ENCODE peak calls at places on chromosome 22, in four cellular contexts. K, R, B and O are unnamed samples.

GRCh38 chr22:30868663-30869385 is 99.8 kb downstream of the MORC2 start:
- DNase-seq in R (no peak), B (no peak), K (no peak), O (no peak)

GRCh38 chr22:40694409-40694808 is 15.1 kb downstream of the MCHR1 start:
- DNase-seq in B (no peak), R (peak; percentile 31), K (no peak), O (no peak)

GRCh38 chr22:48607901-48608650 is 1219.6 kb downstream of the BRD1 start:
- DNase-seq in K (no peak), B (no peak), R (peak; percentile 20), O (no peak)

GRCh38 chr22:48899523-48900326 is 927.9 kb downstream of the BRD1 start:
- DNase-seq in K (no peak), B (no peak), R (no peak), O (no peak)

GRCh38 chr22:49014227-49015201 is 813.2 kb downstream of the BRD1 start:
- DNase-seq in B (no peak), R (no peak), K (no peak), O (no peak)

GRCh38 chr22:35615156-35615555 is 2.0 kb downstream of the MB start:
- DNase-seq in R (peak; percentile 45), K (no peak), B (no peak), O (no peak)

GRCh38 chr22:42757475-42757874 is 36.8 kb upstream of the A4GALT start:
- DNase-seq in R (no peak), B (no peak), K (no peak), O (peak; percentile 7)

GRCh38 chr22:42399315-42400271 is 32.6 kb downstream of the NFAM1 start:
- DNase-seq in B (peak; percentile 85), K (no peak), R (no peak), O (no peak)

GRCh38 chr22:42408815-42409529 is 23.2 kb downstream of the NFAM1 start:
- DNase-seq in K (no peak), B (no peak), R (no peak), O (no peak)

GRCh38 chr22:38269466-38269865 is 3.3 kb downstream of the TMEM184B start:
- DNase-seq in R (no peak), K (no peak), B (no peak), O (no peak)

GRCh38 chr22:44049369-44050231 is 25.5 kb downstream of the PARVB start:
- DNase-seq in B (no peak), R (no peak), K (no peak), O (no peak)

GRCh38 chr22:40525250-40525884 is 111.2 kb downstream of the MRTFA start:
- DNase-seq in B (peak; percentile 49), R (peak; percentile 40), K (no peak), O (no peak)

DNA sequence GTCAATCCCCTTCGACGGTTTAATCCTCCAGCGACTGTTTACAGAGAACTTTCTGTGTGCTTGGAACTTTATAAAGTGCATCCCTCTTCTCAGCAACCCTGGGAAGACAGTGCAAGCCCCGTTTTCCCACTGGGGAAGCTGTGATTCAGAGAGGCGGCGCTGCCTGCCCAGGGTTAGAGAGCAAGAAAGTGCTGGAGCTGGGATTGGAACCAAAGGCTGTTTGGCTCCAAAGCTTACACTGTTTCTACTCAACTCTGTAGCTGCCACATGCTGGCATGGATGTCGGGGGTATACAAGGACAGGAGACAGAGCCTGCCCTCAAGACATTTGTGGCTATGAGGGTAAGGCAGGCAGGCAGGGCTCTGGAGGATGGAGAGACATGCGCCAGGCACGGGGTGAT is 13.0 kb downstream of the FBLN1 start:
- DNase-seq in K (no peak), B (no peak), R (no peak), O (no peak)
- TF ChIP-seq CTCF in K (no peak), B (no peak), R (no peak), O (no peak)

GRCh38 chr22:20064545-20065262 is 15.3 kb upstream of the DGCR8 start:
- DNase-seq in K (no peak), B (no peak), R (no peak), O (no peak)

GRCh38 chr22:20062766-20063083 is 17.3 kb upstream of the DGCR8 start:
- DNase-seq in R (peak; percentile 9), B (no peak), K (no peak), O (no peak)

GRCh38 chr22:20062043-20062765 is 17.8 kb upstream of the DGCR8 start:
- DNase-seq in R (no peak), K (no peak), B (no peak), O (no peak)

GRCh38 chr22:20064140-20064480 is 15.9 kb upstream of the DGCR8 start:
- DNase-seq in K (no peak), R (no peak), B (no peak), O (no peak)

DNA sequence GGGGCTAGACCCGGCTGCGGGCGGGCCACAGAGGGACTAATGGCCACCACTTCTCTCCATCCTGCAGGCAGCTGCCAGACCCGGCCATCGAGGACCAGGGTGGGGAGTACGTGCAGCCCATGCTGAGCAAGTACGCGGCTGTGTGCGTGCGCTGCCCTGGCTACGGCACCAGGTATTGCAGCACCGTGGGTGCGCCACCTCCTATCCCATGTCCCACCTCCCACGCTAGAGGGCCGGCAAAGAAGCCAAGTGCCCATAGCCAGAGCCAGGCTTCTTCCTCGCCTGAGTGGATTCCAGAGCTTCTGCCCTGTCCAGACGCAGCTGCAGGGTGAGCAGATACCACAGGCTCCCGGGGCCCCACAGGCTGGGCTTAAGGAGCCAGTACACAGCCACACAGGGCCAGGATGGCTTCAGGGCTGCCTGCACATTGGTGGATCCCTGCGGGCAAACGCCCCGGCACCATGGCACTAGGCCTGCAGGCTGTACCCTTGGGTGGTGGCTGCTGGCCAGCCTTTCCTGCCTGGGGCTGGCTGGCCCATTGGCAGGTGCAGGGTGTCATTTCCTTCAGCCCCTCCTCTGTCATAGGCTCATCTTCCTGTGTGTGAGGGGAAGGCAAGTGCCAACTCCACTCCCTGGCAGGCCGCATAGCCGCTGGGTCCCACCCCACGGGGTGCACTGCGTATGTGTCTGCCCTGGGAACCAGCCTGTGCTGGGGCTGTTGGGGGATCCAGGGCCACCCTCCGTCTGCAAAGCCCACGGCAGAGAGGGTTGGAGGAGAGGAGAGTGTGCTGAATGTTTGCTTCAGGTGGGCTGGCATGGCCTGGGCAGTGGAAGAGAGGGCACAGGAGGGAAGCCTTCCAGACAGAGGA is 16.5 kb upstream of the DGCR8 start:
- DNase-seq in B (no peak), R (no peak), K (no peak), O (no peak)
- TF ChIP-seq CTCF in B (no peak), R (no peak), K (no peak), O (no peak)

GRCh38 chr22:50696799-50697561 is 24.4 kb downstream of the SHANK3 start:
- DNase-seq in B (no peak), K (no peak), R (peak; percentile 11), O (no peak)
- TF ChIP-seq CTCF in B (no peak), K (no peak), R (peak; percentile 52), O (no peak)

GRCh38 chr22:31980628-31981027 is 36.3 kb downstream of the YWHAH start:
- DNase-seq in K (no peak), B (no peak), R (no peak), O (no peak)

GRCh38 chr22:31973739-31974138 is 29.4 kb downstream of the YWHAH start:
- DNase-seq in R (no peak), B (no peak), K (no peak), O (no peak)

GRCh38 chr22:31972180-31972579 is 27.8 kb downstream of the YWHAH start:
- DNase-seq in B (no peak), R (no peak), K (no peak), O (no peak)

GRCh38 chr22:31977939-31978338 is 33.6 kb downstream of the YWHAH start:
- DNase-seq in R (no peak), K (no peak), B (no peak), O (no peak)

GRCh38 chr22:31977141-31977781 is 32.9 kb downstream of the YWHAH start:
- DNase-seq in B (peak; percentile 72), R (peak; percentile 55), K (no peak), O (peak; percentile 80)
- TF ChIP-seq CTCF in B (peak; percentile 86), R (peak; percentile 84), K (peak; percentile 43), O (peak; percentile 80)

GRCh38 chr22:29723766-29724165 is 4.0 kb downstream of the CABP7 start:
- DNase-seq in R (no peak), B (no peak), K (no peak), O (no peak)

GRCh38 chr22:29727248-29727551 is 7.4 kb downstream of the CABP7 start:
- DNase-seq in R (peak; percentile 21), B (peak; percentile 9), K (no peak), O (peak; percentile 81)

GRCh38 chr22:29726512-29727247 is 6.9 kb downstream of the CABP7 start:
- DNase-seq in R (no peak), B (no peak), K (no peak), O (no peak)

GRCh38 chr22:29724843-29725242 is 5.0 kb downstream of the CABP7 start:
- DNase-seq in R (no peak), B (no peak), K (no peak), O (no peak)

DNA sequence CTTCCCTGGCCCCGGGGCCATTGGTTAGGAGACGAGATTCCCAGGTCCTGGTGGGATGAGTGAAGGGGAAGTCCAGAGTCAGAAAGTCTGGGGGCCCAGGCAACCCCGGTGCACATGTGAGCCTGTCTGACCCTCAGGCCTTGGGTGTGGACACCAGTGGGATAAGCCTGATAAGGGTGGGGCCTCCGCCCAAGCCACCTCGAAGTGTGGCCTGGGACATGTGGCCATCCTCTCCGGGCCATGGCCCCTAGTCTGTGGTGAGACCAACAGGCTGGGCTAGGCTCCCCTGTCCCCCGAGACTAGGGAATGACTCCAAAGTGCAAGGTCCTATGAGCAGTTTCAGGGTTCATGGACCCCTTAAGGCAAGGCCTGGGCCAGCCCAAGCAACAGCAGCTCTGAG is 6.3 kb downstream of the CABP7 start:
- DNase-seq in B (no peak), R (no peak), K (no peak), O (no peak)
- TF ChIP-seq CTCF in B (no peak), R (no peak), K (no peak), O (no peak)

GRCh38 chr22:20951151-20951931 is 15.7 kb upstream of the AIFM3 start:
- DNase-seq in B (no peak), K (no peak), R (no peak), O (no peak)

GRCh38 chr22:20952544-20953341 is 14.3 kb upstream of the AIFM3 start:
- DNase-seq in B (no peak), R (no peak), K (no peak), O (no peak)

GRCh38 chr22:20953342-20953608 is 13.8 kb upstream of the AIFM3 start:
- DNase-seq in R (no peak), K (no peak), B (no peak), O (no peak)

GRCh38 chr22:20953668-20954500 is 13.2 kb upstream of the AIFM3 start:
- DNase-seq in B (no peak), K (no peak), R (peak; percentile 79), O (no peak)

DNA sequence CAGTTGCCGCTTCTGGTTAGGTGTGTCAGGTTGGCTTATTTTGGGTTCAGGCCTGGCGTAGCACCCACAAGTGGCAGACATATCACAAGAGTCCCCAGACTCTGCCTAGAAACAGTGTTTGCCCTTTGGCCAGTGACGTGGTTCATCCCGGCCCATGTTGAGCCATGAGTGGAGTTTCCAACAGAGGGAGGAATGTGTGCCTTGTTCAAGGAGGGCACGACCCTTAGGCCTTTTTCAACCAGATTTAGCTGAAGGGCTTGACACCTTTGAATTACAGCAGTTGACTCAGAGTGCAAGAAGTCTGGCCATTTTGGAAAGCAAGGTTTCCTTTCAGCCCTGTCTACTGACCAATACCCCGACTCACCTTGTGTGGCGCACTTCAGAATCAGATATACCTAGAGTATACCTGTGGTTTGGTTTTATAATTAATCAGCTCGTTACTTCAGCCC is 15.1 kb upstream of the AIFM3 start:
- DNase-seq in B (no peak), R (no peak), K (no peak), O (no peak)
- TF ChIP-seq CTCF in B (no peak), R (no peak), K (no peak), O (no peak)

GRCh38 chr22:27990879-27991278 is 71.8 kb upstream of the PITPNB start:
- DNase-seq in B (no peak), K (no peak), R (peak; percentile 33), O (peak; percentile 71)
- TF ChIP-seq CTCF in B (peak; percentile 22), K (peak; percentile 57), R (peak; percentile 58), O (peak; percentile 50)

GRCh38 chr22:25764270-25765015 is 22.5 kb downstream of the MYO18B start:
- DNase-seq in R (no peak), K (no peak), B (no peak), O (no peak)
- TF ChIP-seq CTCF in R (no peak), K (no peak), B (no peak), O (no peak)